ENCODE peak calls at places on chromosomes 12 and 14, in four cellular contexts. One of them, this sample, is unnamed. For H3K27me3, the result is how much of the 10 kb centered on the place peaks cover.

GRCh38 chr14:95300697-95301526 is 18.8 kb downstream of the CLMN start:
- DNase-seq in BJ: no peak
- DNase-seq in PC-3: no peak
- DNase-seq in tibial artery: no peak
- DNase-seq in this sample: no peak

GRCh38 chr14:100982356-100982755 is 78.8 kb upstream of the RTL1 start:
- DNase-seq in PC-3: no peak
- DNase-seq in BJ: no peak
- DNase-seq in tibial artery: no peak
- DNase-seq in this sample: no peak

GRCh38 chr12:120093592-120094355 is 22.8 kb downstream of the RAB35 start:
- DNase-seq in PC-3: no peak
- DNase-seq in tibial artery: no peak
- DNase-seq in BJ: no peak
- DNase-seq in this sample: no peak

GRCh38 chr14:98963610-98964009 is 308.4 kb downstream of the BCL11B start:
- DNase-seq in PC-3: no peak
- DNase-seq in tibial artery: no peak
- DNase-seq in BJ: no peak
- DNase-seq in this sample: no peak

GRCh38 chr12:7937867-7938506 is 2.0 kb upstream of the SLC2A3 start:
- DNase-seq in BJ: no peak
- DNase-seq in tibial artery: no peak
- DNase-seq in PC-3: no peak
- DNase-seq in this sample: no peak

GRCh38 chr14:100591453-100592371 is 4.5 kb upstream of the BEGAIN start:
- DNase-seq in PC-3: no peak
- DNase-seq in BJ: no peak
- DNase-seq in tibial artery: no peak
- DNase-seq in this sample: no peak

GRCh38 chr12:116148844-116149243 is 128.6 kb downstream of the MED13L start:
- DNase-seq in PC-3: peak
- DNase-seq in BJ: no peak
- DNase-seq in tibial artery: no peak
- DNase-seq in this sample: peak

GRCh38 chr12:7444076-7444475 is at the start of gene CD163L1:
- DNase-seq in PC-3: no peak
- DNase-seq in BJ: no peak
- DNase-seq in tibial artery: no peak
- DNase-seq in this sample: no peak

GRCh38 chr14:90266441-90267154 is 10.2 kb downstream of the PSMC1 start:
- DNase-seq in PC-3: no peak
- DNase-seq in tibial artery: no peak
- DNase-seq in BJ: no peak
- DNase-seq in this sample: no peak

GRCh38 chr12:21773799-21774198 is 707 bp downstream of the KCNJ8 start:
- DNase-seq in PC-3: no peak
- DNase-seq in BJ: no peak
- DNase-seq in tibial artery: no peak
- DNase-seq in this sample: no peak

GRCh38 chr14:39339003-39339402 is 93.2 kb downstream of the FBXO33 start:
- DNase-seq in PC-3: no peak
- DNase-seq in tibial artery: no peak
- DNase-seq in BJ: no peak
- DNase-seq in this sample: peak

GRCh38 chr12:68264864-68265256 is 11.5 kb upstream of the IL22 start:
- DNase-seq in BJ: no peak
- DNase-seq in tibial artery: no peak
- DNase-seq in PC-3: no peak
- DNase-seq in this sample: no peak

GRCh38 chr14:74514471-74514932 is 20.9 kb downstream of the ISCA2 start:
- DNase-seq in BJ: no peak
- DNase-seq in tibial artery: peak
- DNase-seq in PC-3: no peak
- DNase-seq in this sample: peak

GRCh38 chr14:93206793-93207467 is at the start of the genes GON7 and UBR7:
- DNase-seq in BJ: peak
- DNase-seq in PC-3: peak
- DNase-seq in tibial artery: peak
- DNase-seq in this sample: peak
- TF ChIP-seq CTCF in BJ: peak
- TF ChIP-seq CTCF in PC-3: no peak
- TF ChIP-seq CTCF in tibial artery: peak
- TF ChIP-seq CTCF in this sample: peak

GRCh38 chr12:54861927-54862326 is 7.6 kb downstream of the MUCL1 start:
- DNase-seq in BJ: no peak
- DNase-seq in PC-3: no peak
- DNase-seq in tibial artery: no peak
- DNase-seq in this sample: no peak
- H3K27me3 ChIP-seq in BJ: under half
- H3K27me3 ChIP-seq in PC-3: under half
- H3K27me3 ChIP-seq in tibial artery: under half
- H3K27me3 ChIP-seq in this sample: under half

GRCh38 chr12:132687211-132688164 is at the start of the genes POLE and PXMP2:
- DNase-seq in PC-3: peak
- DNase-seq in BJ: peak
- DNase-seq in tibial artery: peak
- DNase-seq in this sample: peak
- TF ChIP-seq CTCF in PC-3: no peak
- TF ChIP-seq CTCF in BJ: no peak
- TF ChIP-seq CTCF in tibial artery: peak
- TF ChIP-seq CTCF in this sample: no peak

GRCh38 chr12:47878293-47878917 is 26.4 kb downstream of the VDR start:
- DNase-seq in BJ: no peak
- DNase-seq in PC-3: no peak
- DNase-seq in tibial artery: no peak
- DNase-seq in this sample: no peak

GRCh38 chr12:47877081-47877480 is 27.7 kb downstream of the VDR start:
- DNase-seq in PC-3: no peak
- DNase-seq in tibial artery: no peak
- DNase-seq in BJ: no peak
- DNase-seq in this sample: no peak

GRCh38 chr12:47875732-47876131 is 29.1 kb downstream of the VDR start:
- DNase-seq in tibial artery: no peak
- DNase-seq in BJ: no peak
- DNase-seq in PC-3: no peak
- DNase-seq in this sample: no peak

GRCh38 chr12:47874316-47874715 is 30.5 kb downstream of the VDR start:
- DNase-seq in tibial artery: no peak
- DNase-seq in PC-3: no peak
- DNase-seq in BJ: no peak
- DNase-seq in this sample: no peak

GRCh38 chr12:47876404-47876960 is 28.3 kb downstream of the VDR start:
- DNase-seq in tibial artery: no peak
- DNase-seq in PC-3: no peak
- DNase-seq in BJ: no peak
- DNase-seq in this sample: peak
- H3K27me3 ChIP-seq in tibial artery: under half
- H3K27me3 ChIP-seq in PC-3: under half
- H3K27me3 ChIP-seq in BJ: under half
- H3K27me3 ChIP-seq in this sample: under half

GRCh38 chr14:105974902-105975301 is 448.5 kb downstream of the TMEM121 start:
- DNase-seq in BJ: no peak
- DNase-seq in PC-3: no peak
- DNase-seq in tibial artery: no peak
- DNase-seq in this sample: no peak
- TF ChIP-seq CTCF in BJ: no peak
- TF ChIP-seq CTCF in PC-3: no peak
- TF ChIP-seq CTCF in tibial artery: no peak
- TF ChIP-seq CTCF in this sample: no peak